ENCODE peak calls at places on chromosomes 3 and 15, in five cellular contexts. P is activated naive CD4-positive, alpha-beta T cell treated with anti-CD3 and anti-CD28 coated beads for 36 hours; L is stimulated activated CD8-positive, alpha-beta memory T cell treated with anti-CD3 and anti-CD28 coated beads, Interleukin-12 subunit alpha, Interleukin-12 subunit beta, amount 100 ng/mL, for 4 hours; E is activated gamma-delta T cell treated with anti-CD3 and anti-CD28 coated beads, Interleukin-2, amount 50 U/mL, for 16 hours; A is astrocyte of the hippocampus. S is an unnamed sample.

GRCh38 chr3:146469206-146470017 is at the start of gene PLSCR2:
- DNase-seq in P (peak; percentile 81), L (peak; percentile 60), E (peak; percentile 48), A (peak; percentile 36), S (peak; percentile 82)

GRCh38 chr3:100402150-100402706 is 889 bp downstream of the LNP1 start:
- DNase-seq in P (no peak), L (no peak), E (no peak), A (peak; percentile 39), S (no peak)

GRCh38 chr3:174287601-174288180 is 571.4 kb upstream of the NAALADL2 start:
- DNase-seq in P (no peak), L (no peak), E (no peak), A (no peak), S (no peak)

GRCh38 chr15:96321422-96322391 is 8.8 kb upstream of the NR2F2 start:
- DNase-seq in P (no peak), L (no peak), E (no peak), A (peak; percentile 41), S (no peak)

GRCh38 chr15:77440378-77440999 is 19.8 kb downstream of the HMG20A start:
- DNase-seq in P (no peak), L (no peak), E (no peak), A (peak; percentile 77), S (no peak)

GRCh38 chr3:197023241-197023997 is 6.2 kb downstream of the MELTF start:
- DNase-seq in P (no peak), L (no peak), E (no peak), A (no peak), S (peak; percentile 70)

GRCh38 chr3:46058981-46059380 is 31.7 kb upstream of the XCR1 start:
- DNase-seq in P (no peak), L (no peak), E (no peak), A (no peak), S (no peak)

GRCh38 chr3:181230258-181230657 is 240.7 kb upstream of the DNAJC19 start:
- DNase-seq in P (no peak), L (no peak), E (no peak), A (no peak), S (no peak)

GRCh38 chr3:72836923-72837322 is 11.3 kb downstream of the SHQ1 start:
- DNase-seq in P (no peak), L (no peak), E (no peak), A (peak; percentile 90), S (no peak)

GRCh38 chr3:105944281-105944680 is 75.5 kb upstream of the CBLB start:
- DNase-seq in P (no peak), L (no peak), E (no peak), A (no peak), S (no peak)